ENCODE peak calls at places on chromosomes 13 and 19, in four cellular contexts. E, A, H and X are unnamed samples.

GRCh38 chr19:48186541-48186991 is 16.1 kb downstream of the ZSWIM9 start:
- DNase-seq in E (no peak), A (no peak), H (no peak), X (no peak)

GRCh38 chr19:10230155-10230903 is 802 bp downstream of the S1PR2 start:
- DNase-seq in E (peak), A (peak), H (no peak), X (no peak)

GRCh38 chr19:33241530-33242101 is 16.0 kb upstream of the SLC7A10 start:
- DNase-seq in E (no peak), A (no peak), H (no peak), X (no peak)

GRCh38 chr19:43439183-43440063 is 24.7 kb downstream of the TEX101 start:
- DNase-seq in E (no peak), A (no peak), H (no peak), X (no peak)

GRCh38 chr19:33948651-33949335 is 152.1 kb downstream of the KCTD15 start:
- DNase-seq in E (no peak), A (peak), H (no peak), X (no peak)

GRCh38 chr13:38415233-38415632 is 65.6 kb downstream of the UFM1 start:
- DNase-seq in E (no peak), A (no peak), H (no peak), X (no peak)

GRCh38 chr13:106041445-106041844 is 494.0 kb downstream of the EFNB2 start:
- DNase-seq in E (no peak), A (no peak), H (no peak), X (peak)

GRCh38 chr13:75855847-75856246 is 219.7 kb downstream of the LMO7 start:
- DNase-seq in E (no peak), A (no peak), H (no peak), X (no peak)

GRCh38 chr19:1715540-1715939 is 37.8 kb upstream of the ONECUT3 start:
- DNase-seq in E (no peak), A (no peak), H (no peak), X (no peak)

GRCh38 chr13:34412817-34413365 is 529.2 kb upstream of the NBEA start:
- DNase-seq in E (no peak), A (no peak), H (no peak), X (peak)

GRCh38 chr13:86563308-86563707 is 764.1 kb upstream of the SLITRK6 start:
- DNase-seq in E (no peak), A (no peak), H (no peak), X (no peak)

GRCh38 chr13:23868521-23868920 is 20.7 kb downstream of the MIPEP start:
- DNase-seq in E (no peak), A (no peak), H (no peak), X (no peak)

GRCh38 chr19:4066176-4066606 is 508 bp downstream of the ZBTB7A start:
- DNase-seq in E (peak), A (no peak), H (no peak), X (no peak)

GRCh38 chr19:18789883-18790565 is 1.1 kb downstream of the COMP start:
- DNase-seq in E (peak), A (no peak), H (no peak), X (no peak)

GRCh38 chr13:95756072-95756471 is 79.1 kb downstream of the DNAJC3 start:
- DNase-seq in E (no peak), A (no peak), H (no peak), X (no peak)

GRCh38 chr13:98556417-98556816 is 20.5 kb downstream of the STK24 start:
- DNase-seq in E (no peak), A (no peak), H (no peak), X (no peak)

GRCh38 chr13:113298001-113298945 is 1.2 kb downstream of the LAMP1 start:
- DNase-seq in E (no peak), A (no peak), H (no peak), X (peak)

GRCh38 chr13:41631296-41631965 is 174.1 kb downstream of the RGCC start:
- DNase-seq in E (no peak), A (no peak), H (no peak), X (no peak)